ENCODE peak calls at places on chromosomes 13 and 19, in nine cellular contexts. Y is NAMALWA; C is IMR-90; D is stimulated activated CD8-positive, alpha-beta memory T cell treated with anti-CD3 and anti-CD28 coated beads, Interleukin-4, amount 100 ng/mL, for 24 hours; G is SHP77; S is substantia nigra; A is GM06990; M is CD8-positive, alpha-beta memory T cell; V is amygdala. W is an unnamed sample.

GRCh38 chr13:37295573-37295972 is 190.1 kb upstream of the CSNK1A1L start:
- DNase-seq in Y (no peak), C (no peak), D (no peak), G (no peak), S (no peak), A (no peak), M (no peak), V (no peak), W (no peak)

GRCh38 chr19:38944981-38945506 is 14.3 kb downstream of the MRPS12 start:
- DNase-seq in Y (peak), C (no peak), D (no peak), G (peak), S (no peak), A (no peak), M (no peak), V (no peak), W (peak)

GRCh38 chr13:76936736-76937135 is 11.6 kb upstream of the ACOD1 start:
- DNase-seq in Y (no peak), C (no peak), D (no peak), G (no peak), S (no peak), A (no peak), M (no peak), V (no peak), W (peak)

GRCh38 chr19:46555684-46556083 is 45.4 kb upstream of the CALM3 start:
- DNase-seq in Y (no peak), C (no peak), D (no peak), G (no peak), S (no peak), A (no peak), M (no peak), V (no peak), W (no peak)

GRCh38 chr13:31538067-31539042 is 201.0 kb upstream of the RXFP2 start:
- DNase-seq in Y (peak), C (peak), D (no peak), G (no peak), S (no peak), A (no peak), M (no peak), V (no peak), W (peak)

GRCh38 chr19:1520203-1520780 is 3.6 kb upstream of the PLK5 start:
- DNase-seq in Y (no peak), C (no peak), D (no peak), G (no peak), S (no peak), A (no peak), M (no peak), V (no peak), W (no peak)

GRCh38 chr19:19280561-19280960 is 7.5 kb upstream of the TM6SF2 start:
- DNase-seq in Y (no peak), C (peak), D (no peak), G (no peak), S (no peak), A (no peak), M (no peak), V (no peak), W (no peak)

GRCh38 chr13:27619093-27619705 is 1.1 kb downstream of the LNX2 start:
- DNase-seq in Y (peak), C (peak), D (no peak), G (no peak), S (no peak), A (no peak), M (no peak), V (no peak), W (peak)

GRCh38 chr19:46984077-46985010 is 35.3 kb upstream of the NPAS1 start:
- DNase-seq in Y (no peak), C (peak), D (no peak), G (peak), S (no peak), A (no peak), M (no peak), V (no peak), W (peak)

GRCh38 chr13:112171570-112171965 is 104.6 kb downstream of the SOX1 start:
- DNase-seq in Y (no peak), C (no peak), D (no peak), G (no peak), S (no peak), A (no peak), M (no peak), V (no peak), W (no peak)

GRCh38 chr13:51759240-51759639 is 44.7 kb downstream of the DHRS12 start:
- DNase-seq in Y (no peak), C (peak), D (no peak), G (no peak), S (no peak), A (no peak), M (no peak), V (no peak), W (peak)

GRCh38 chr19:51664997-51665396 is 18.4 kb upstream of the SIGLEC14 start:
- DNase-seq in Y (no peak), C (no peak), D (no peak), G (no peak), S (no peak), A (no peak), M (no peak), V (no peak), W (peak)

GRCh38 chr13:100728201-100728600 is 53.6 kb upstream of the TMTC4 start:
- DNase-seq in Y (no peak), C (no peak), D (no peak), G (no peak), S (no peak), A (no peak), M (no peak), V (no peak), W (no peak)

GRCh38 chr13:28059214-28059613 is 41.2 kb downstream of the FLT3 start:
- DNase-seq in Y (peak), C (peak), D (peak), G (no peak), S (no peak), A (no peak), M (peak), V (no peak), W (peak)

GRCh38 chr19:41298327-41298964 is 11.5 kb upstream of the CCDC97 start:
- DNase-seq in Y (peak), C (peak), D (no peak), G (peak), S (no peak), A (no peak), M (peak), V (no peak), W (peak)

GRCh38 chr19:27962260-27962659 is 1250.7 kb downstream of the UQCRFS1 start:
- DNase-seq in Y (no peak), C (no peak), D (no peak), G (no peak), S (no peak), A (no peak), M (no peak), V (no peak), W (no peak)

GRCh38 chr13:44174769-44175425 is 198.7 kb upstream of the SERP2 start:
- DNase-seq in Y (no peak), C (peak), D (no peak), G (no peak), S (no peak), A (no peak), M (no peak), V (no peak), W (peak)

GRCh38 chr13:40874138-40874776 is 84.8 kb downstream of the SLC25A15 start:
- DNase-seq in Y (peak), C (no peak), D (no peak), G (no peak), S (no peak), A (no peak), M (no peak), V (no peak), W (no peak)

GRCh38 chr19:14061751-14062557 is at the start of gene PALM3:
- DNase-seq in Y (no peak), C (no peak), D (no peak), G (no peak), S (no peak), A (no peak), M (no peak), V (no peak), W (no peak)

GRCh38 chr13:20711301-20712044 is 8.0 kb downstream of the IL17D start:
- DNase-seq in Y (peak), C (no peak), D (no peak), G (no peak), S (no peak), A (no peak), M (no peak), V (no peak), W (peak)

GRCh38 chr13:41995946-41996345 is 35.0 kb upstream of the VWA8 start:
- DNase-seq in Y (no peak), C (peak), D (peak), G (no peak), S (no peak), A (no peak), M (no peak), V (no peak), W (peak)

GRCh38 chr13:102591988-102592781 is 4.6 kb upstream of the TPP2 start:
- DNase-seq in Y (peak), C (peak), D (peak), G (peak), S (peak), A (peak), M (peak), V (peak), W (peak)

GRCh38 chr19:14381689-14382474 is 638 bp downstream of the ADGRE5 start:
- DNase-seq in Y (peak), C (peak), D (peak), G (no peak), S (no peak), A (peak), M (peak), V (no peak), W (peak)

GRCh38 chr19:55340784-55341147 is 1.1 kb downstream of the KMT5C start:
- DNase-seq in Y (no peak), C (no peak), D (no peak), G (peak), S (no peak), A (no peak), M (no peak), V (no peak), W (peak)

GRCh38 chr19:53634768-53635167 is 3.0 kb downstream of the DPRX start:
- DNase-seq in Y (no peak), C (no peak), D (no peak), G (no peak), S (no peak), A (no peak), M (no peak), V (no peak), W (no peak)

GRCh38 chr19:33345163-33345562 is 28.3 kb upstream of the CEBPG start:
- DNase-seq in Y (no peak), C (no peak), D (no peak), G (no peak), S (no peak), A (no peak), M (no peak), V (no peak), W (no peak)

GRCh38 chr13:108084840-108085239 is 130.5 kb downstream of the LIG4 start:
- DNase-seq in Y (no peak), C (no peak), D (no peak), G (no peak), S (no peak), A (no peak), M (no peak), V (no peak), W (no peak)

GRCh38 chr19:50850738-50851137 is 4.0 kb upstream of the KLK3 start:
- DNase-seq in Y (no peak), C (no peak), D (no peak), G (no peak), S (no peak), A (no peak), M (no peak), V (no peak), W (no peak)

GRCh38 chr13:46367622-46368327 is 19.3 kb downstream of the RUBCNL start:
- DNase-seq in Y (no peak), C (peak), D (no peak), G (no peak), S (no peak), A (no peak), M (no peak), V (no peak), W (peak)